ENCODE peak calls at places on chromosomes 7 and 10, in ten cellular contexts. T, J, V, E, D, L, I, U, Y and O are unnamed samples.

GRCh38 chr10:121415017-121415416 is 183.2 kb downstream of the FGFR2 start:
- DNase-seq in T (no peak), J (no peak), V (no peak), E (no peak), D (no peak), L (no peak), I (no peak), U (no peak), Y (no peak), O (no peak)

GRCh38 chr10:113369185-113369785 is 183.6 kb upstream of the HABP2 start:
- DNase-seq in T (no peak), J (no peak), V (no peak), E (no peak), D (no peak), L (no peak), I (no peak), U (no peak), Y (no peak), O (no peak)

GRCh38 chr10:120195984-120196712 is 260.9 kb upstream of the PLPP4 start:
- DNase-seq in T (no peak), J (no peak), V (no peak), E (no peak), D (no peak), L (no peak), I (no peak), U (no peak), Y (no peak), O (no peak)

GRCh38 chr7:375901-376305 is 85.9 kb downstream of the FOXL3 start:
- DNase-seq in T (no peak), J (no peak), V (no peak), E (no peak), D (no peak), L (no peak), I (peak; percentile 11), U (no peak), Y (no peak), O (no peak)

GRCh38 chr7:47938574-47939165 is 9.6 kb downstream of the PKD1L1 start:
- DNase-seq in T (no peak), J (no peak), V (no peak), E (no peak), D (peak; percentile 15), L (peak; percentile 23), I (no peak), U (peak; percentile 38), Y (no peak), O (no peak)

GRCh38 chr7:5525271-5526189 is 101.9 kb upstream of the TNRC18 start:
- DNase-seq in T (no peak), J (peak; percentile 75), V (no peak), E (peak; percentile 53), D (peak; percentile 74), L (peak; percentile 69), I (peak; percentile 47), U (peak; percentile 53), Y (peak; percentile 60), O (no peak)

GRCh38 chr10:16049050-16049449 is 188.7 kb upstream of the MINDY3 start:
- DNase-seq in T (no peak), J (no peak), V (no peak), E (no peak), D (no peak), L (peak; percentile 2), I (no peak), U (no peak), Y (no peak), O (no peak)

GRCh38 chr7:106126170-106126938 is 14.2 kb upstream of the SYPL1 start:
- DNase-seq in T (no peak), J (peak; percentile 45), V (no peak), E (no peak), D (peak; percentile 75), L (peak; percentile 90), I (no peak), U (peak; percentile 21), Y (peak; percentile 78), O (no peak)

GRCh38 chr7:101156277-101156676 is 2.0 kb downstream of the AP1S1 start:
- DNase-seq in T (no peak), J (no peak), V (no peak), E (no peak), D (no peak), L (peak; percentile 16), I (no peak), U (no peak), Y (peak; percentile 35), O (no peak)

GRCh38 chr10:131806146-131806545 is 94.7 kb upstream of the PPP2R2D start:
- DNase-seq in T (no peak), J (no peak), V (no peak), E (no peak), D (no peak), L (no peak), I (no peak), U (no peak), Y (no peak), O (no peak)

GRCh38 chr10:5108658-5109416 is 14.6 kb downstream of the AKR1C3 start:
- DNase-seq in T (no peak), J (no peak), V (no peak), E (no peak), D (no peak), L (no peak), I (no peak), U (no peak), Y (no peak), O (no peak)

GRCh38 chr7:135761751-135762488 is 13.3 kb upstream of the FAM180A start:
- DNase-seq in T (no peak), J (peak; percentile 85), V (no peak), E (no peak), D (peak; percentile 20), L (peak; percentile 83), I (no peak), U (peak; percentile 17), Y (peak; percentile 49), O (no peak)

DNA sequence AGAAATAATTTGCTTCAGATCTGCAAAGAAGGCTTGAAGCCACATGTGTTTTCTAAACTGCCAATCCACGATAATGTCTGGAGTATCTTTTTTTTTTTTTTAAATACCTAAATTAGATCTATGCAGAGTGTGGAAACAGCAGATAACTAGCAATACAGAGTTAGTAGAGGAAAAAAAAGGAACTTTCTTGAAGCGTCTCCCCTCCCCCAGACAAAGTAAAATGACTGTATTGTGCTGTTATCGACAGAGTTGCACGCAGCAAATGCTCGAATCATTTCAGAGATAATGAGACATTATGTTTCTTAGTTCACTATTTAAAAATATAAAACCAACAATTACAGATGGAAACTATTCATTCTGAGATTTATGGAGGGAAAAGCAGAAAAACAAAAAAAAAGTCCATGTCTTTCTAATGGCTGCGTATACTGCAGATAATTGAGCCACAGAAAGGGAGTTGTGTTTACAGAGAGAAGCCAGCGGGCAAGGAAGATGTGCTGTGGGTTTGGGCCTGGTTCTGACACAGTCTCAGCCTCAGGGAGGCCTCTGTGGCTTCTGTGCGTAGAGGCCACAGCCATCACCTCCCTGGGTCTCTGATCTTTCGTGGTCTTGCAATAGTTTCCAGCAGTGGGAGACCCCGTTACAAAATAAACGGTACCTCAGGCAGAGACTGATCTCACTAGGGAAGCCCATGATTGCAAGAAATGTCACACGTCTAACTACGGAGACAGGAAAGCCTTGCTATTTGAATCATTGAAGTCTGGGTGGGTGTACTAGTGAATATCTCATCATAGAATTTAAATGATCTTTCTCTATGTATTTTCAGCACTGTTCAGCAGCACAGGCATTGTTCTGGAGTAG is 19.1 kb upstream of the KLF6 start:
- DNase-seq in T (no peak), J (peak; percentile 43), V (no peak), E (no peak), D (no peak), L (peak; percentile 78), I (no peak), U (no peak), Y (peak; percentile 62), O (no peak)
- H3K4me3 ChIP-seq in T (no peak overlapping the region), J (peak overlapping the region; percentile 16), V (no peak overlapping the region), E (no peak overlapping the region), D (no peak overlapping the region), L (no peak overlapping the region), I (no peak overlapping the region), U (no peak overlapping the region), Y (no peak overlapping the region), O (no peak overlapping the region)

GRCh38 chr7:130732980-130733865 is 784 bp downstream of the KLF14 start:
- DNase-seq in T (peak; percentile 14), J (no peak), V (no peak), E (peak; percentile 70), D (no peak), L (no peak), I (peak; percentile 18), U (peak; percentile 10), Y (peak; percentile 6), O (no peak)
- TF ChIP-seq CTCF in T (no peak), J (no peak), V (no peak), E (peak; percentile 33), D (no peak), L (no peak), I (peak; percentile 9), U (no peak), Y (no peak), O (no peak)

GRCh38 chr7:132618956-132619305 is 42.7 kb upstream of the PLXNA4 start:
- DNase-seq in T (no peak), J (peak; percentile 68), V (peak; percentile 11), E (no peak), D (no peak), L (peak; percentile 48), I (no peak), U (no peak), Y (peak; percentile 50), O (no peak)

GRCh38 chr7:132618271-132618955 is 42.1 kb upstream of the PLXNA4 start:
- DNase-seq in T (no peak), J (peak; percentile 9), V (no peak), E (no peak), D (no peak), L (no peak), I (no peak), U (no peak), Y (no peak), O (no peak)

GRCh38 chr7:132611056-132611455 is 34.8 kb upstream of the PLXNA4 start:
- DNase-seq in T (no peak), J (no peak), V (no peak), E (no peak), D (no peak), L (no peak), I (no peak), U (no peak), Y (no peak), O (no peak)

GRCh38 chr7:132613737-132614136 is 37.5 kb upstream of the PLXNA4 start:
- DNase-seq in T (no peak), J (no peak), V (no peak), E (no peak), D (no peak), L (no peak), I (no peak), U (no peak), Y (no peak), O (no peak)

GRCh38 chr7:132614428-132615076 is 38.3 kb upstream of the PLXNA4 start:
- DNase-seq in T (no peak), J (peak; percentile 26), V (no peak), E (peak; percentile 75), D (peak; percentile 8), L (peak; percentile 10), I (no peak), U (no peak), Y (peak; percentile 29), O (no peak)
- H3K4me3 ChIP-seq in T (no peak overlapping the region), J (peak overlapping the region; percentile 27), V (peak overlapping the region; percentile 15), E (peak overlapping the region; percentile 16), D (no peak overlapping the region), L (peak overlapping the region; percentile 11), I (no peak overlapping the region), U (no peak overlapping the region), Y (peak overlapping the region; percentile 50), O (no peak overlapping the region)

DNA sequence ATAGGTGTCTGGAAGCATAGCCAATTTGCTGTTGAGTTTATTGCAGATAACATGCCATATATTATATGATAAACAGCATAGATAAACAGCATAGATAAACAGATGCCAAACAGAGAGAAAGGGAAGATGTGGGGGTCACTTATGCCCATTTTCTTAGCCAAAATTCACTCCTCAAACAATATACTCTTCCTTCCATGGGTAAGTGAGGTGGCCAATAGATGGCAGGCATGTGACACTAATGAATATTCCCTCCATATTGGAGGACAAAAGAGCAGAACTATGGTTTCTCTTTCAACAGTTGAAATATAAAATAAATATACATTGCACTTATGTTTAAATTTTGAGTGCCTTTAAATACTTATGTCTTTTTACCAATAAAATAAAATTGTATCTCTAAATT is 1212.8 kb downstream of the REEP3 start:
- DNase-seq in T (peak; percentile 6), J (no peak), V (no peak), E (peak; percentile 54), D (peak; percentile 45), L (peak; percentile 40), I (no peak), U (peak; percentile 11), Y (peak; percentile 41), O (no peak)
- TF ChIP-seq CTCF in T (peak; percentile 42), J (no peak), V (no peak), E (peak; percentile 66), D (no peak), L (peak; percentile 24), I (no peak), U (peak; percentile 70), Y (peak; percentile 45), O (no peak)